ENCODE peak calls at places on chromosomes 2 and 18, in nine cellular contexts. F is stimulated activated CD4-positive, alpha-beta T cell treated with anti-CD3 and anti-CD28 coated beads, Interleukin-15, amount 100 ng/mL, for 1 hour; P is cerebellum; I is kidney epithelial cell; A is activated CD8-positive, alpha-beta memory T cell treated with anti-CD3 and anti-CD28 coated beads, Interleukin-2, amount 50 U/mL, for 48 hours; M is stromal cell of bone marrow; V is bronchial epithelial cell; D is Calu3; Y is NCI-H1092 treated with DMSO at 0.1 percent for 48 hours. Z is an unnamed sample.

GRCh38 chr2:72779495-72779894 is 46.3 kb downstream of the EXOC6B start:
- DNase-seq in A (no peak), Y (no peak), P (no peak), D (no peak), M (no peak), V (no peak), F (no peak), I (no peak), Z (no peak)

GRCh38 chr2:68837164-68837860 is 33.9 kb downstream of the BMP10 start:
- DNase-seq in P (no peak), M (no peak), Y (no peak), V (peak), F (peak), I (no peak), A (peak), D (no peak), Z (no peak)

GRCh38 chr2:69733338-69734039 is 8.4 kb upstream of the ANXA4 start:
- DNase-seq in A (no peak), F (no peak), D (no peak), Y (no peak), I (no peak), P (no peak), M (no peak), V (no peak), Z (no peak)

GRCh38 chr2:75523313-75524275 is 37.1 kb downstream of the EVA1A start:
- DNase-seq in F (no peak), M (no peak), V (peak), P (no peak), A (no peak), D (peak), I (peak), Y (no peak), Z (peak)

GRCh38 chr18:27619906-27620305 is 434.8 kb upstream of the CHST9 start:
- DNase-seq in V (no peak), I (no peak), Y (no peak), D (no peak), P (no peak), M (no peak), F (no peak), A (no peak), Z (no peak)

GRCh38 chr18:44708451-44709083 is 27.9 kb downstream of the SETBP1 start:
- DNase-seq in Y (no peak), M (peak), F (no peak), A (no peak), D (no peak), V (no peak), I (no peak), P (no peak), Z (no peak)

GRCh38 chr2:239236043-239236807 is 164.6 kb downstream of the HDAC4 start:
- DNase-seq in V (no peak), A (peak), F (no peak), I (no peak), Y (no peak), M (no peak), P (peak), D (no peak), Z (no peak)

GRCh38 chr2:189798312-189799029 is 14.2 kb downstream of the PMS1 start:
- DNase-seq in D (no peak), I (no peak), F (no peak), Y (peak), P (peak), V (peak), M (peak), A (no peak), Z (peak)

GRCh38 chr2:73080321-73081131 is 9.0 kb upstream of the SFXN5 start:
- DNase-seq in M (no peak), V (no peak), P (no peak), A (no peak), F (no peak), D (no peak), Y (no peak), I (no peak), Z (peak)

GRCh38 chr2:21656330-21657075 is 532.7 kb downstream of the TDRD15 start:
- DNase-seq in V (no peak), M (no peak), F (no peak), I (no peak), D (no peak), Y (no peak), P (no peak), A (no peak), Z (no peak)

GRCh38 chr2:126359494-126359893 is 296.5 kb upstream of the GYPC start:
- DNase-seq in D (no peak), I (no peak), V (no peak), A (no peak), Y (no peak), M (no peak), F (no peak), P (no peak), Z (peak)

GRCh38 chr2:8627019-8627691 is 54.7 kb upstream of the ID2 start:
- DNase-seq in P (no peak), D (no peak), F (no peak), V (no peak), A (no peak), Y (no peak), I (no peak), M (no peak), Z (no peak)

GRCh38 chr2:158573739-158574138 is 117.0 kb downstream of the PKP4 start:
- DNase-seq in D (peak), M (no peak), I (no peak), Y (no peak), P (no peak), V (no peak), F (no peak), A (no peak), Z (no peak)

GRCh38 chr18:24271381-24272331 is 126.0 kb downstream of the OSBPL1A start:
- DNase-seq in P (peak), D (peak), F (no peak), V (peak), I (peak), A (peak), M (peak), Y (peak), Z (peak)

GRCh38 chr2:188292446-188293239 is 969 bp downstream of the GULP1 start:
- DNase-seq in M (peak), V (peak), D (peak), F (no peak), P (no peak), I (peak), A (no peak), Y (peak), Z (peak)